ENCODE peak calls at places on chromosomes 16 and 17, in six cellular contexts. Y, S, D, M, B and I are unnamed samples.

GRCh38 chr17:75931062-75931461 is 9.8 kb downstream of the FBF1 start:
- DNase-seq in B (no peak), D (no peak), Y (no peak), S (no peak), M (no peak), I (no peak)

GRCh38 chr17:45794840-45795239 is 10.7 kb downstream of the CRHR1 start:
- DNase-seq in S (peak; percentile 29), Y (no peak), D (peak; percentile 32), B (no peak), M (no peak), I (no peak)

GRCh38 chr17:56185905-56186783 is 32.9 kb downstream of the ANKFN1 start:
- DNase-seq in B (peak; percentile 63), Y (no peak), D (peak; percentile 9), M (no peak), S (peak; percentile 90), I (peak; percentile 81)

GRCh38 chr17:75518983-75519540 is 2.7 kb downstream of the TSEN54 start:
- DNase-seq in Y (no peak), M (no peak), S (no peak), D (no peak), B (no peak), I (no peak)

GRCh38 chr16:53159781-53160436 is 105.1 kb downstream of the CHD9 start:
- DNase-seq in S (peak; percentile 69), Y (peak; percentile 35), B (peak; percentile 74), M (peak; percentile 36), D (peak; percentile 52), I (peak; percentile 83)

GRCh38 chr16:2364638-2365210 is 24.2 kb upstream of the ABCA3 start:
- DNase-seq in M (no peak), Y (no peak), D (peak; percentile 4), S (no peak), B (no peak), I (no peak)

GRCh38 chr16:80299416-80299815 is 241.4 kb upstream of the DYNLRB2 start:
- DNase-seq in M (no peak), S (no peak), B (peak; percentile 7), D (no peak), Y (no peak), I (peak; percentile 87)

GRCh38 chr17:38980455-38981217 is 13.4 kb upstream of the FBXO47 start:
- DNase-seq in Y (no peak), S (peak; percentile 66), M (no peak), B (peak; percentile 22), D (no peak), I (peak; percentile 60)

GRCh38 chr17:14701901-14702300 is 401.0 kb downstream of the HS3ST3B1 start:
- DNase-seq in M (no peak), S (no peak), Y (no peak), B (no peak), D (no peak), I (no peak)

DNA sequence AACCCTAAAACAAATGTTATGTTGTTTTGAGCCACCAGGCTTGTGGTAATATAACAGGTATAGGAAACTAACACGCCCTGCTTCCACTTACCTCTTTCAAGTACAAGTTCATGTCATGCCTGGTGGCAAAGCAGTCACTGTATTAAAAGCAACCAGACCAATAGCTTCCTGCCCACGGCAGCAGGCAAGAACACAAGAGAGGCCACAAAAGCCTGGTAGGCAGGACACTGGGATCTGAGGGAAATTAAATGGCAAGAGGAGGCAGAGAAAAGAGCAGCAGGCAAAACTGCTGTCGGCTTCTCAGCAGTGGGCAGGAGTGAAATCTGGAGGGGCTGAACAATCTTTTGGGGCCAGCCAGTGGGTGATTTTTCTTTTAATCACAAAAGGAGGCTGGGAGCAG is 2.2 kb downstream of the CYTH1 start:
- DNase-seq in M (no peak), Y (peak; percentile 35), S (no peak), D (no peak), B (no peak), I (no peak)
- H3K9ac ChIP-seq in M (peak overlapping the region; percentile 32), Y (peak overlapping the region; percentile 38), S (peak overlapping the region; percentile 84), D (no peak overlapping the region), B (no peak overlapping the region), I (peak overlapping the region; percentile 1)

DNA sequence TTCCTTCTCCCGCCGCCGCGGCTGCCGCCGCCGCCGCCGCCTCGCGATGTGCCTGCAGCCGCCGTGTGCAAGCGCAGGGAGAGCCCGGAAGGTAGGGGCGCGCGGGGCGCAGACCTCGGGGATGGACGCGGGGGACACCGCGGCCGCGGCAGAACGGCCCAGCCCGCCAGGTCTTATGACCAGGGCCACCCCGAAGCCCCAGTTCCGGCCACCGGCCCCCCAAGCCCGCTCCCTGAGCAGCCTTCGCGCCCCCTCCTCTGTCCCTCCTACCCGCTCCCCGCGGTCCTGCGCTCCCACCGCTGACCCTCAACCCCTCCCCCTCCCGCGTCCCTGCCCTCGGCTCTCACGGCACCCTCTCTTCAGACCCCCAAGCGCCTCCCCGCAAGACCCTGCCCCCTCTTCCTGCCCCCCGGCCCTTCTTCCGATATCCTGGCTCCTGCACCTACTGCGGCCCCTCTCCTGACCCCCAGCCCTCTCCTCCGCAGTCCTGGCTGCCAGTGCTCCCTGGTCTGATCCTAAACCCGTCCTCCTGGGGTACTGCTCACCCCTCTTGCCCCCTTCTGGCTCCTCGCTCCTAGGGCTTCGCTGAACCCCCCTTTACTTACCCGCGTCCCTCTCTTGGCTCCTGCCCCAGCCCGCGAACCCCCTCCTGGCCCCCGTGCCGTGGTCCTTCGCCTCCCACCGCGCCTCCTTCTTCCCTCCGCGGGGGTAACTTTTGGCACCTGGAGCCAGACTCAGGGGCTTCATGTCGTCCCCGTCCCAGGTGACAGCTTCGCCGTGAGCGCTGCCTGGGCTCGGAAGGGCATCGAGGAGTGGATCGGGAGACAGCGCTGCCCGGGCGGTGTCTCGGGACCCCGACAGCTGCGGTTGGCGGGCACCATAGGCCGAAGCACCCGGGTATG is 714 bp downstream of the NKD1 start:
- DNase-seq in B (no peak), D (no peak), Y (peak; percentile 22), S (peak; percentile 59), M (no peak), I (peak; percentile 47)
- H3K27me3 ChIP-seq in B (peaks cover 53% of the 10 kb centered on the region), D (peaks cover 39% of the 10 kb centered on the region), Y (peaks cover 5% of the 10 kb centered on the region), S (peaks cover 83% of the 10 kb centered on the region), M (peaks cover 36% of the 10 kb centered on the region), I (peaks cover 31% of the 10 kb centered on the region)

GRCh38 chr17:4583796-4584124 is 569 bp upstream of the SMTNL2 start:
- DNase-seq in Y (no peak), D (no peak), M (no peak), B (no peak), S (peak; percentile 30), I (peak; percentile 24)
- H3K9ac ChIP-seq in Y (peak overlapping the region; percentile 35), D (no peak overlapping the region), M (peak overlapping the region; percentile 23), B (no peak overlapping the region), S (no peak overlapping the region), I (no peak overlapping the region)

DNA sequence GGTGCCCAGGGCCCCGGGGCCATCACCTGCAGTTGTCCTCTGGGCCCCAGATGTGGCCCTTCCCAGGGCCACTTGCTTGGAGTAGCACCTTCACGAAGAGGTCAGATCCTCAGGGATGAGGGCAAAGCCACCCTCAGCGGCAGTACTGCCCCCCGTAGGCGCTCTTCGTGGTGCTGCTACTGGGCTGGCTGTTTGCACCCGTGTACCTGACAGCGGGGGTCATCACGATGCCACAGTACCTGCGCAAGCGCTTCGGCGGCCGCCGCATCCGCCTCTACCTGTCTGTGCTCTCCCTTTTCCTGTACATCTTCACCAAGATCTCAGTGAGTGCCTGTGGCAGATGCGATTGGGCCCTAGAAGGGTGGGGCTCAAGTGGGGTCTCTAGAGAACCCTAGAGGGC is 2.6 kb downstream of the SLC5A2 start:
- DNase-seq in D (no peak), S (no peak), B (no peak), Y (no peak), M (no peak), I (no peak)
- H3K27me3 ChIP-seq in D (no peaks in the 10 kb centered on the region), S (peaks cover 8% of the 10 kb centered on the region), B (peaks cover 11% of the 10 kb centered on the region), Y (no peaks in the 10 kb centered on the region), M (peaks cover 58% of the 10 kb centered on the region), I (peaks cover 41% of the 10 kb centered on the region)

GRCh38 chr17:2708585-2709172 is 2.9 kb downstream of the CLUH start:
- DNase-seq in Y (no peak), D (no peak), B (no peak), M (no peak), S (no peak), I (no peak)
- H3K9ac ChIP-seq in Y (peak overlapping the region; percentile 36), D (no peak overlapping the region), B (no peak overlapping the region), M (peak overlapping the region; percentile 21), S (peak overlapping the region; percentile 26), I (peak overlapping the region; percentile 95)